ENCODE peak calls at places on chromosomes 1 and 21, in six cellular contexts. E, Q, S, D, I and A are unnamed samples.

GRCh38 chr1:14930224-14930965 is 223.2 kb upstream of the TMEM51 start:
- DNase-seq in D (no peak), Q (no peak), I (no peak), S (no peak), E (no peak), A (no peak)

GRCh38 chr1:192539450-192540132 is 36.0 kb upstream of the RGS1 start:
- DNase-seq in D (no peak), I (no peak), S (no peak), Q (peak; percentile 84), E (no peak), A (no peak)

GRCh38 chr1:156654700-156655099 is 12.8 kb downstream of the BCAN start:
- DNase-seq in I (no peak), D (no peak), E (no peak), S (no peak), Q (no peak), A (no peak)

GRCh38 chr1:226108935-226109828 is 46.7 kb downstream of the H3-3A start:
- DNase-seq in E (no peak), I (no peak), S (no peak), Q (no peak), D (peak; percentile 33), A (peak; percentile 50)

GRCh38 chr1:47572731-47573505 is 135.1 kb downstream of the FOXD2 start:
- DNase-seq in E (no peak), D (no peak), Q (no peak), S (no peak), I (no peak), A (no peak)

GRCh38 chr1:205588691-205589445 is 42.9 kb downstream of the ELK4 start:
- DNase-seq in Q (peak; percentile 53), S (no peak), E (no peak), D (no peak), I (no peak), A (no peak)

GRCh38 chr1:34790985-34791384 is 1.8 kb upstream of the GJA4 start:
- DNase-seq in Q (no peak), D (no peak), S (no peak), E (no peak), I (no peak), A (peak; percentile 43)

GRCh38 chr1:212512731-212513559 is 80.2 kb downstream of the NENF start:
- DNase-seq in I (no peak), D (no peak), E (no peak), Q (no peak), S (no peak), A (no peak)

GRCh38 chr1:39081266-39082139 is 55.4 kb downstream of the NDUFS5 start:
- DNase-seq in Q (peak; percentile 46), I (peak; percentile 54), S (peak; percentile 11), D (no peak), E (no peak), A (peak; percentile 69)

GRCh38 chr1:186984959-186985358 is 156.2 kb downstream of the PLA2G4A start:
- DNase-seq in Q (no peak), D (no peak), S (no peak), I (no peak), E (no peak), A (no peak)

GRCh38 chr1:208107817-208108608 is 136.2 kb downstream of the PLXNA2 start:
- DNase-seq in E (no peak), S (no peak), I (no peak), D (no peak), Q (peak; percentile 63), A (peak; percentile 69)

GRCh38 chr1:243849089-243850012 is 692 bp downstream of the AKT3 start:
- DNase-seq in I (peak; percentile 56), S (peak; percentile 77), Q (peak; percentile 58), D (peak; percentile 29), E (peak; percentile 23), A (peak; percentile 81)

GRCh38 chr1:85992756-85993155 is 163.8 kb downstream of the COL24A1 start:
- DNase-seq in D (no peak), E (no peak), Q (no peak), S (no peak), I (no peak), A (no peak)

GRCh38 chr1:151458936-151459330 is 361 bp downstream of the POGZ start:
- DNase-seq in I (peak; percentile 82), S (no peak), D (peak; percentile 63), E (peak; percentile 70), Q (peak; percentile 77), A (peak; percentile 87)

GRCh38 chr21:33760641-33761103 is 118.4 kb downstream of the ITSN1 start:
- DNase-seq in D (no peak), I (no peak), S (no peak), Q (no peak), E (no peak), A (no peak)

DNA sequence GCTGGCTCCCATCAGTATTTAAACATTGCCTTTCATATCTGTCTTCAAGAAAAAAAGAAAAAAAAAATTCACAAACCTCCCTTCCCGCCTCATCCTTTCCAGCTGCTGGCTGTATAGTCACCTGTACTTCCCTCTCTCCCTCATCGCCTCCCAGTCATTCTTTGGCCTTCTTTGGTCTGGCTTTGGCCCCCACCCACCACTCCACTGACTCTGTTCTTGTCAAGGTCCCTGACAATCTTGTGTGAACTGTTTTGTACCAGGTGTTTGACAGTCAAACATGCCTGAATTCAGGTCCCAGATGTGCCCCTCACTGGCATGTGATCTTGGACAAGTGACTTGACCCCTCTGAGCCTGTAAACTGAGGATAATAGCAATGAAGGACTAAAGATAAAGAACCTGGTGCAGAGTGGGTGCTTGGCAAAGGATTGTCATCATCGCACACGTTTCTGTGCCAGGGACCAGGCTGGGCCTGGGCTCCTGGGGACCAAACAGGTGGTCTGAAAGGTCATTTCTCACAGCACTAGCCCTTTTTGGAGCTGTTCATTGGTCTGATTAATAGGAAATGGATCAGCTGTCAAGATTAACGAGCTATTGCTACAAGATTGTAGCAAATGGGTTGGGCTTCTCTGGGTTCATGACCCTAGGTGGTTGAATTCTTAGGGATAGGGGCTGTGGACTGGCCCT is 21.5 kb downstream of the PTPRF start:
- DNase-seq in D (no peak), I (no peak), Q (no peak), E (peak; percentile 63), S (no peak), A (no peak)
- H3K4me1 ChIP-seq in D (peaks cover 73% of the 10 kb centered on the region), I (peaks cover 64% of the 10 kb centered on the region), Q (peaks cover 55% of the 10 kb centered on the region), E (peaks cover 61% of the 10 kb centered on the region), S (peaks cover 4% of the 10 kb centered on the region), A (no peaks in the 10 kb centered on the region)

GRCh38 chr1:223843934-223844333 is 1.8 kb downstream of the TP53BP2 start:
- DNase-seq in I (no peak), Q (no peak), E (no peak), S (peak; percentile 20), D (no peak), A (no peak)

GRCh38 chr1:223845810-223846667 is at the start of gene TP53BP2:
- DNase-seq in E (peak; percentile 86), S (peak; percentile 92), D (peak; percentile 92), I (peak; percentile 93), Q (peak; percentile 97), A (peak; percentile 96)

GRCh38 chr1:223844962-223845809 is 561 bp downstream of the TP53BP2 start:
- DNase-seq in E (peak; percentile 41), Q (peak; percentile 86), S (peak; percentile 72), D (peak; percentile 50), I (peak; percentile 77), A (no peak)

GRCh38 chr1:223842784-223843183 is 3.0 kb downstream of the TP53BP2 start:
- DNase-seq in S (no peak), Q (no peak), I (no peak), E (no peak), D (no peak), A (no peak)

DNA sequence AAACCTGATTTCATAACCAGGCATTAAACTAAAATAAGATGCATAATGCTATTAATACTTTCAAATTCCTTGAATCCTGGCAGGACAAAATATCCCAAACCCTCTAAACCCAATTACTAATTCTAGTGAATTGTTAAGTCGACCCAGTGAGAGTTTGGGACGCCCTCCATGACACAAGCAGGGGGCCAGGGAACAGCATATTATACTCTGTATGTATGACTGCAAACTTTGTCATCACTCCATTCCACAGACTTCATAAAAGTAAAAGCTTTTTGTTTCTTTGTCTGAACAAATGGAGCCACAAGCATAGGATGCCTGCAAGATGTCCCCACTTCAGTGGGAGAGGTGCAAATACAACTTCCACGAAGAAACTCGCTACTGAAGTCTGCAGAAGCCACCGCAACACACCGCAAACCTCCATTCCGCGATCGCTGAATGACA is 1.2 kb downstream of the TP53BP2 start:
- DNase-seq in I (no peak), Q (no peak), D (no peak), S (peak; percentile 38), E (no peak), A (no peak)
- H3K27ac ChIP-seq in I (peak overlapping the region; percentile 98), Q (peak overlapping the region; percentile 100), D (peak overlapping the region; percentile 21), S (peak overlapping the region; percentile 98), E (no peak overlapping the region), A (peak overlapping the region; percentile 97)

GRCh38 chr1:9699361-9699760 is 47.8 kb downstream of the PIK3CD start:
- DNase-seq in Q (no peak), I (no peak), D (no peak), S (no peak), E (no peak), A (no peak)
- H3K4me1 ChIP-seq in Q (no peaks in the 10 kb centered on the region), I (peaks cover 9% of the 10 kb centered on the region), D (peaks cover 13% of the 10 kb centered on the region), S (peaks cover 49% of the 10 kb centered on the region), E (no peaks in the 10 kb centered on the region), A (no peaks in the 10 kb centered on the region)

GRCh38 chr1:94821636-94822305 is 1.6 kb downstream of the SLC44A3 start:
- DNase-seq in E (peak; percentile 19), S (no peak), Q (peak; percentile 29), D (no peak), I (no peak), A (no peak)
- H3K27ac ChIP-seq in E (peak overlapping the region; percentile 84), S (no peak overlapping the region), Q (peak overlapping the region; percentile 89), D (peak overlapping the region; percentile 98), I (peak overlapping the region; percentile 74), A (no peak overlapping the region)

DNA sequence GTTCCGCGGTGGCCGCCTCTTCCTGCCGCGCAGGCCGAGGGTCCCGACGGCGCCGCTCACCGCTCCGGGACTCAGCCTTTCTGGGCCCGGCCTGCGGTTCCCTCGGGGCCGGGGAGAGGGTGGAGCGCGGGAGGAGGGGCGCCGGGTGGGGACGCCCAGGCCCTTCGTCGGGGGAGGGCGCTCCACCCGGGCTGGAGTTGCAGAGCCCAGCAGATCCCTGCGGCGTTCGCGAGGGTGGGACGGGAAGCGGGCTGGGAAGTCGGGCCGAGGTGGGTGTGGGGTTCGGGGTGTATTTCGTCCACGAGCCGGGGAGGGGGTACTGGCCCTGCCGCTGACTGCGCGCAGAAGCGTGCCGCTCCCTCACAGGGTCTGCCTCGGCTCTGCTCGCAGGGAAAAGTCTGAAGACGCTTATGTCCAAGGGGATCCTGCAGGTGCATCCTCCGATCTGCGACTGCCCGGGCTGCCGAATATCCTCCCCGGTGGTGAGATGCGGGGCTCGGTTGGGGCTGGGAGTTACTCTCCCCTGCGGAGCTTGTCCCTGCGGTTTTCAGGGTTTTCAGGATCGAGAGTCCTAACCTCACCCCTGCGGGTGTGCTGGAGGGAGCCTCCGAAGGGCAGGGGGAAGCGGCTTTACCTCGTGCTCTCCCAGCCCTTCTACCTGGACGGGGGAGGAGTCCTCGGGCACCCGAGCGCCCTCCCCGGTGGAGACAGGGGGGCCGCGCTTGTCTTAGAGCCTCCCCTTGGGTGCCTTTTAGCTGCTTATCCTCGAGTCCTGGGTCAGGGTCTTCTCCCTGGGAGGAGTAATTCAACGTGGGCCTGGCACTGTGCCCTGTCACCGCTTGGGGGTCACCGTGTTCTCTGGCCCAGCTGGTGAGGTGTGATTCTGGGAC is 2.1 kb downstream of the SAMD11 start:
- DNase-seq in S (no peak), I (no peak), D (no peak), Q (peak; percentile 73), E (no peak), A (peak; percentile 76)
- H3K4me1 ChIP-seq in S (peaks cover 26% of the 10 kb centered on the region), I (peaks cover 29% of the 10 kb centered on the region), D (peaks cover 65% of the 10 kb centered on the region), Q (peaks cover 24% of the 10 kb centered on the region), E (peaks cover 10% of the 10 kb centered on the region), A (peaks cover 2% of the 10 kb centered on the region)

GRCh38 chr1:36486088-36486435 is 3.3 kb upstream of the CSF3R start:
- DNase-seq in E (no peak), D (no peak), Q (no peak), I (no peak), S (no peak), A (no peak)
- H3K27ac ChIP-seq in E (no peak overlapping the region), D (peak overlapping the region; percentile 70), Q (peak overlapping the region; percentile 85), I (peak overlapping the region; percentile 80), S (no peak overlapping the region), A (no peak overlapping the region)